ENCODE peak calls at places on chromosomes 12 and 14, in five cellular contexts. One of them, this sample, is unnamed.

GRCh38 chr12:6335451-6336078 is 6.3 kb downstream of the TNFRSF1A start:
- DNase-seq in AG10803: peak
- DNase-seq in fibroblast of villous mesenchyme: peak
- DNase-seq in IMR-90: peak
- DNase-seq in WERI-Rb-1: peak
- DNase-seq in this sample: peak

GRCh38 chr14:83023369-83023768 is 1489.7 kb upstream of the SEL1L start:
- DNase-seq in AG10803: no peak
- DNase-seq in fibroblast of villous mesenchyme: no peak
- DNase-seq in IMR-90: no peak
- DNase-seq in WERI-Rb-1: no peak
- DNase-seq in this sample: no peak

GRCh38 chr12:26122681-26123481 is 2.0 kb downstream of the BHLHE41 start:
- DNase-seq in AG10803: peak
- DNase-seq in fibroblast of villous mesenchyme: peak
- DNase-seq in IMR-90: peak
- DNase-seq in WERI-Rb-1: peak
- DNase-seq in this sample: peak

GRCh38 chr12:8905546-8905945 is 8.8 kb upstream of the PHC1 start:
- DNase-seq in AG10803: no peak
- DNase-seq in fibroblast of villous mesenchyme: no peak
- DNase-seq in IMR-90: no peak
- DNase-seq in WERI-Rb-1: no peak
- DNase-seq in this sample: no peak

GRCh38 chr14:26596722-26597030 is 1.2 kb downstream of the NOVA1 start:
- DNase-seq in AG10803: no peak
- DNase-seq in fibroblast of villous mesenchyme: peak
- DNase-seq in IMR-90: peak
- DNase-seq in WERI-Rb-1: no peak
- DNase-seq in this sample: no peak

GRCh38 chr12:115223322-115223721 is 539.3 kb upstream of the TBX3 start:
- DNase-seq in AG10803: peak
- DNase-seq in fibroblast of villous mesenchyme: peak
- DNase-seq in IMR-90: peak
- DNase-seq in WERI-Rb-1: no peak
- DNase-seq in this sample: no peak

GRCh38 chr14:99129211-99129696 is 142.7 kb downstream of the BCL11B start:
- DNase-seq in AG10803: no peak
- DNase-seq in fibroblast of villous mesenchyme: no peak
- DNase-seq in IMR-90: no peak
- DNase-seq in WERI-Rb-1: no peak
- DNase-seq in this sample: no peak

GRCh38 chr14:69299286-69300035 is 39.5 kb downstream of the GALNT16 start:
- DNase-seq in AG10803: no peak
- DNase-seq in fibroblast of villous mesenchyme: no peak
- DNase-seq in IMR-90: no peak
- DNase-seq in WERI-Rb-1: no peak
- DNase-seq in this sample: no peak

GRCh38 chr14:101520621-101521305 is 40.5 kb upstream of the DIO3 start:
- DNase-seq in AG10803: peak
- DNase-seq in fibroblast of villous mesenchyme: no peak
- DNase-seq in IMR-90: no peak
- DNase-seq in WERI-Rb-1: no peak
- DNase-seq in this sample: peak

GRCh38 chr12:46908236-46908935 is 82.6 kb upstream of the SLC38A4 start:
- DNase-seq in AG10803: peak
- DNase-seq in fibroblast of villous mesenchyme: no peak
- DNase-seq in IMR-90: peak
- DNase-seq in WERI-Rb-1: no peak
- DNase-seq in this sample: no peak

GRCh38 chr14:38256358-38256840 is 506 bp upstream of the CLEC14A start:
- DNase-seq in AG10803: peak
- DNase-seq in fibroblast of villous mesenchyme: no peak
- DNase-seq in IMR-90: peak
- DNase-seq in WERI-Rb-1: no peak
- DNase-seq in this sample: no peak

GRCh38 chr14:96249016-96249415 is 7.0 kb upstream of the BDKRB1 start:
- DNase-seq in AG10803: peak
- DNase-seq in fibroblast of villous mesenchyme: peak
- DNase-seq in IMR-90: peak
- DNase-seq in WERI-Rb-1: no peak
- DNase-seq in this sample: no peak

GRCh38 chr12:128820723-128821432 is 2.9 kb downstream of the SLC15A4 start:
- DNase-seq in AG10803: no peak
- DNase-seq in fibroblast of villous mesenchyme: peak
- DNase-seq in IMR-90: no peak
- DNase-seq in WERI-Rb-1: no peak
- DNase-seq in this sample: no peak

GRCh38 chr12:128819293-128820144 is 4.2 kb downstream of the SLC15A4 start:
- DNase-seq in AG10803: no peak
- DNase-seq in fibroblast of villous mesenchyme: no peak
- DNase-seq in IMR-90: no peak
- DNase-seq in WERI-Rb-1: peak
- DNase-seq in this sample: no peak

GRCh38 chr12:128818065-128819022 is 5.4 kb downstream of the SLC15A4 start:
- DNase-seq in AG10803: peak
- DNase-seq in fibroblast of villous mesenchyme: peak
- DNase-seq in IMR-90: peak
- DNase-seq in WERI-Rb-1: no peak
- DNase-seq in this sample: peak

GRCh38 chr12:128817115-128818015 is 6.4 kb downstream of the SLC15A4 start:
- DNase-seq in AG10803: peak
- DNase-seq in fibroblast of villous mesenchyme: peak
- DNase-seq in IMR-90: peak
- DNase-seq in WERI-Rb-1: no peak
- DNase-seq in this sample: peak

GRCh38 chr12:128820253-128820652 is 3.5 kb downstream of the SLC15A4 start:
- DNase-seq in AG10803: no peak
- DNase-seq in fibroblast of villous mesenchyme: no peak
- DNase-seq in IMR-90: no peak
- DNase-seq in WERI-Rb-1: no peak
- DNase-seq in this sample: no peak
- H3K4me3 ChIP-seq in AG10803: no peak
- H3K4me3 ChIP-seq in fibroblast of villous mesenchyme: no peak
- H3K4me3 ChIP-seq in IMR-90: no peak
- H3K4me3 ChIP-seq in WERI-Rb-1: no peak
- H3K4me3 ChIP-seq in this sample: no peak

DNA sequence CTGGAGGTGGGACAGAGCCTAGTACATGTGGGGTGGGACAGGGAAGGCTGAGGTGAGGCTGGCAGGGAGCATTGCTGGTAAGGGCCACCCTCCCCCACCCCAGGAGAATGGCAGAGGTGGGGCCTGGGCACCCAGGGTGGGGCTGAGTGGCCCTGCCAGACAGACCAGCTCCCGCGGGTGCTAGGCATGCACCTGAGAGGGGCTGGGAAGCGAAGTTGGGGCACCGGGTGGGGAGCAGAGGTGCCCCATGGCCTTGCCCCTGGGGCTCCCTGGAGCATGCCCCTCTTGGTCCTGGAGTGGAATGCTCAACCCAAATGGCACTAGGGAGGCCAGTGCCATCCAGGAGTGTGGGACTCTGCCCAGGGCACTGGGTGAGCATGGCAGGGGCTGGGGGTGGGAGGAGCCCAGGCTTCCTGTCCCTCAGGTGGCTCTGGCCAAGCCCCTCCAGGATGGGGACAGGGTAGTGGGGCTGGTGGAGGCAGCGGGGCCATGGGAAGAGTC is 1.3 kb downstream of the TNFAIP2 start:
- DNase-seq in AG10803: no peak
- DNase-seq in fibroblast of villous mesenchyme: no peak
- DNase-seq in IMR-90: no peak
- DNase-seq in WERI-Rb-1: no peak
- DNase-seq in this sample: no peak
- H3K4me3 ChIP-seq in AG10803: peak
- H3K4me3 ChIP-seq in fibroblast of villous mesenchyme: peak
- H3K4me3 ChIP-seq in IMR-90: no peak
- H3K4me3 ChIP-seq in WERI-Rb-1: no peak
- H3K4me3 ChIP-seq in this sample: peak

GRCh38 chr12:42539696-42540095 is 49.9 kb downstream of the PRICKLE1 start:
- DNase-seq in AG10803: peak
- DNase-seq in fibroblast of villous mesenchyme: no peak
- DNase-seq in IMR-90: no peak
- DNase-seq in WERI-Rb-1: no peak
- DNase-seq in this sample: no peak
- H3K4me3 ChIP-seq in AG10803: no peak
- H3K4me3 ChIP-seq in fibroblast of villous mesenchyme: no peak
- H3K4me3 ChIP-seq in IMR-90: no peak
- H3K4me3 ChIP-seq in WERI-Rb-1: no peak
- H3K4me3 ChIP-seq in this sample: no peak

GRCh38 chr14:37024166-37024565 is 148.2 kb downstream of the SLC25A21 start:
- DNase-seq in AG10803: no peak
- DNase-seq in fibroblast of villous mesenchyme: no peak
- DNase-seq in IMR-90: no peak
- DNase-seq in WERI-Rb-1: no peak
- DNase-seq in this sample: no peak
- H3K4me3 ChIP-seq in AG10803: no peak
- H3K4me3 ChIP-seq in fibroblast of villous mesenchyme: no peak
- H3K4me3 ChIP-seq in IMR-90: no peak
- H3K4me3 ChIP-seq in WERI-Rb-1: no peak
- H3K4me3 ChIP-seq in this sample: no peak

GRCh38 chr12:13045816-13046215 is 1.6 kb downstream of the FAM234B start:
- DNase-seq in AG10803: no peak
- DNase-seq in fibroblast of villous mesenchyme: no peak
- DNase-seq in IMR-90: no peak
- DNase-seq in WERI-Rb-1: no peak
- DNase-seq in this sample: no peak

GRCh38 chr12:13044002-13044858 is at the start of gene FAM234B:
- DNase-seq in AG10803: peak
- DNase-seq in fibroblast of villous mesenchyme: peak
- DNase-seq in IMR-90: peak
- DNase-seq in WERI-Rb-1: peak
- DNase-seq in this sample: peak

GRCh38 chr12:13049816-13050215 is 5.6 kb downstream of the FAM234B start:
- DNase-seq in AG10803: peak
- DNase-seq in fibroblast of villous mesenchyme: peak
- DNase-seq in IMR-90: peak
- DNase-seq in WERI-Rb-1: no peak
- DNase-seq in this sample: no peak

GRCh38 chr12:13044859-13045384 is 741 bp downstream of the FAM234B start:
- DNase-seq in AG10803: no peak
- DNase-seq in fibroblast of villous mesenchyme: no peak
- DNase-seq in IMR-90: no peak
- DNase-seq in WERI-Rb-1: no peak
- DNase-seq in this sample: no peak

DNA sequence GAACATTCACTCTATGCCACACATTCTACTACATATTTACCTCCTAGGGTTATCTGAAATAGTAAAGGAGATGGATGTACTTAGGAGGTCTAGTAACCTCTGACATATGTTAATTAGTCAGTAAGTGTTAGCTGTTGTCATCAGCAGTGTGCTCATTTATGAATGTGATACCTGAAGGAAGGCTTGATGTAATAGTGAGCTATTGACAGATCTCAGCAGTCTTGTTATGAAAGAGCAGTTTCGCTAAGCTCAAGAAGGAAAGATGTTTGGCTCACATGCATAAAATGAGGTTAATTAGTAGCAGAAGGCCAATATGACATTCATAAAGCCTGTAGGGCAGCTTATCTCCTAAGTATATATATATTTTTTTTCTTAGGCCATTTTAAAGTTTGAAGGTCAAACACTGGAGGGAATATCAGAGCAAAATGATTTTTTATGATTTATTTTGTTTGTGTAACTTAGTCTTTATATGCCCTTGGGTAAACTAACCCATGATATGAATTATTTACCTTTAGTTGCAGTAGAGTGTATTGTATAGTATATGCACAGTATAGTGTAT is 2.8 kb downstream of the FAM234B start:
- DNase-seq in AG10803: no peak
- DNase-seq in fibroblast of villous mesenchyme: no peak
- DNase-seq in IMR-90: no peak
- DNase-seq in WERI-Rb-1: no peak
- DNase-seq in this sample: no peak
- H3K4me3 ChIP-seq in AG10803: no peak
- H3K4me3 ChIP-seq in fibroblast of villous mesenchyme: no peak
- H3K4me3 ChIP-seq in IMR-90: no peak
- H3K4me3 ChIP-seq in WERI-Rb-1: no peak
- H3K4me3 ChIP-seq in this sample: no peak